ENCODE peak calls at places on chromosome 19, in eight cellular contexts. One of them, this sample, is unnamed.

GRCh38 chr19:18489627-18490184 is 32.2 kb downstream of the ELL start:
- DNase-seq in endothelial cell of umbilical vein: no peak
- DNase-seq in PC-9: no peak
- DNase-seq in A673: no peak
- DNase-seq in neural progenitor cell: no peak
- DNase-seq in GM23248: no peak
- DNase-seq in K562: no peak
- DNase-seq in GM12878: no peak
- DNase-seq in this sample: no peak

GRCh38 chr19:16368385-16369305 is 44.0 kb downstream of the KLF2 start:
- DNase-seq in GM23248: no peak
- DNase-seq in K562: no peak
- DNase-seq in endothelial cell of umbilical vein: no peak
- DNase-seq in PC-9: no peak
- DNase-seq in GM12878: no peak
- DNase-seq in A673: no peak
- DNase-seq in neural progenitor cell: no peak
- DNase-seq in this sample: peak

GRCh38 chr19:42024622-42025111 is 30.6 kb upstream of the ATP1A3 start:
- DNase-seq in GM12878: no peak
- DNase-seq in A673: no peak
- DNase-seq in neural progenitor cell: no peak
- DNase-seq in endothelial cell of umbilical vein: no peak
- DNase-seq in PC-9: no peak
- DNase-seq in GM23248: peak
- DNase-seq in K562: no peak
- DNase-seq in this sample: no peak

GRCh38 chr19:17357724-17358123 is 19.4 kb downstream of the PLVAP start:
- DNase-seq in PC-9: no peak
- DNase-seq in GM12878: no peak
- DNase-seq in neural progenitor cell: no peak
- DNase-seq in K562: no peak
- DNase-seq in endothelial cell of umbilical vein: no peak
- DNase-seq in GM23248: no peak
- DNase-seq in A673: no peak
- DNase-seq in this sample: no peak

GRCh38 chr19:7559102-7559501 is 23.6 kb downstream of the PNPLA6 start:
- DNase-seq in endothelial cell of umbilical vein: no peak
- DNase-seq in neural progenitor cell: no peak
- DNase-seq in A673: no peak
- DNase-seq in PC-9: no peak
- DNase-seq in K562: no peak
- DNase-seq in GM23248: no peak
- DNase-seq in GM12878: no peak
- DNase-seq in this sample: no peak

GRCh38 chr19:55179570-55180484 is at the start of gene SYT5:
- DNase-seq in endothelial cell of umbilical vein: no peak
- DNase-seq in neural progenitor cell: peak
- DNase-seq in A673: peak
- DNase-seq in GM23248: peak
- DNase-seq in GM12878: no peak
- DNase-seq in K562: peak
- DNase-seq in PC-9: no peak
- DNase-seq in this sample: peak

GRCh38 chr19:30719991-30720329 is 347.8 kb downstream of the ZNF536 start:
- DNase-seq in endothelial cell of umbilical vein: no peak
- DNase-seq in GM12878: no peak
- DNase-seq in K562: no peak
- DNase-seq in PC-9: no peak
- DNase-seq in neural progenitor cell: no peak
- DNase-seq in A673: peak
- DNase-seq in GM23248: peak
- DNase-seq in this sample: no peak

GRCh38 chr19:2462635-2463421 is 6.1 kb upstream of the LMNB2 start:
- DNase-seq in K562: no peak
- DNase-seq in endothelial cell of umbilical vein: peak
- DNase-seq in GM23248: peak
- DNase-seq in PC-9: peak
- DNase-seq in A673: peak
- DNase-seq in neural progenitor cell: peak
- DNase-seq in GM12878: no peak
- DNase-seq in this sample: no peak

GRCh38 chr19:1447944-1448343 is 2.0 kb upstream of the APC2 start:
- DNase-seq in GM12878: no peak
- DNase-seq in neural progenitor cell: no peak
- DNase-seq in A673: no peak
- DNase-seq in K562: no peak
- DNase-seq in GM23248: no peak
- DNase-seq in endothelial cell of umbilical vein: no peak
- DNase-seq in PC-9: no peak
- DNase-seq in this sample: no peak

GRCh38 chr19:1445932-1446712 is 3.8 kb upstream of the APC2 start:
- DNase-seq in K562: peak
- DNase-seq in neural progenitor cell: peak
- DNase-seq in GM23248: no peak
- DNase-seq in A673: peak
- DNase-seq in GM12878: no peak
- DNase-seq in PC-9: no peak
- DNase-seq in endothelial cell of umbilical vein: no peak
- DNase-seq in this sample: no peak

GRCh38 chr19:1445185-1445931 is 4.6 kb upstream of the APC2 start:
- DNase-seq in PC-9: peak
- DNase-seq in K562: peak
- DNase-seq in neural progenitor cell: peak
- DNase-seq in endothelial cell of umbilical vein: peak
- DNase-seq in GM23248: peak
- DNase-seq in A673: peak
- DNase-seq in GM12878: no peak
- DNase-seq in this sample: peak

GRCh38 chr19:1447565-1447903 is 2.4 kb upstream of the APC2 start:
- DNase-seq in PC-9: no peak
- DNase-seq in K562: no peak
- DNase-seq in GM12878: no peak
- DNase-seq in neural progenitor cell: no peak
- DNase-seq in GM23248: no peak
- DNase-seq in endothelial cell of umbilical vein: no peak
- DNase-seq in A673: no peak
- DNase-seq in this sample: no peak

DNA sequence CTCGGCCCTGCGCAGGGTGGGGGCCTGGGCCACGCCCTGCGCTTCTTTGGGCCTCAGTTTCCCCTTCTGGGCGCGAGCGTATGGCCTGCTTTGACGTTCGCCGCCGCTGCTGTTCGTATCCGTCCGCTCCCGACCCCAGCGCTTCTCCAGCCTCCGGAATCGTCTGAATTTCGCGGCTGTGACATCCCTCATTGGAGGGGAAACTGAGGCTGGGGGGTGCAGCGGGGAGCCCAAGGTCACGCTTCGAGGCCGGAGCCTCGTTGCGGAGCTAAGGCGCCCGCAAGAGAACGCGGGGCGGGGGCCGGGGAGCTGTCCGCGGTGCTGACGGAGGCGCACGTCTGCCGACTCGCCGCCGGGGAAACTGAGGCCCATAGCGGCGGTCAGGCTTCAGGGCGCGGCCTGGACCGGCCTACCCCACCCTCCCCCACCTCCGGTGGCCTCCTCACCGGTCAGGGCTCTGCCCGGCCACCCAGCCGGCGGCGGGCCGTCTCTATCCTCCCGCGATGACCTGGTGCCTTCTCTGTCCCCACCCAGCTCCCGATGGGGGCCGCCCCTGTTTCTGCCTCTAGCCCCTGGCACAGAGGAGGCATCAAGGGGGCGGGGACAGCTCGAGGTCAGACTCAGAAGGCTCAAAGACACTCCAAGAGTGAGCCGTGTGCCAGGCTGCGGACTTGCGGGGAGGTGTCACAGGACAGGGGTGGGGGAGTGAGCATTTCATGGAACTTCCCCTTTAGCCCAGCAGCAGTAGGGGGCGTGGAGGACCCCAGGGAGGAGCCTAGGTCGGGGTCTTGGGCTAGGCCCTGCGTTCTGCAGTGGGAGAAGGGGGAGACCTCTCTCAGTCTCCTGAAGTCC is 3.0 kb upstream of the APC2 start:
- DNase-seq in K562: peak
- DNase-seq in GM23248: peak
- DNase-seq in PC-9: no peak
- DNase-seq in A673: peak
- DNase-seq in GM12878: no peak
- DNase-seq in neural progenitor cell: peak
- DNase-seq in endothelial cell of umbilical vein: no peak
- DNase-seq in this sample: no peak
- TF ChIP-seq EZH2 in K562: no peak
- TF ChIP-seq EZH2 in GM23248: peak
- TF ChIP-seq EZH2 in PC-9: no peak
- TF ChIP-seq EZH2 in A673: no peak
- TF ChIP-seq EZH2 in GM12878: no peak
- TF ChIP-seq EZH2 in neural progenitor cell: peak
- TF ChIP-seq EZH2 in endothelial cell of umbilical vein: peak
- TF ChIP-seq EZH2 in this sample: no peak

GRCh38 chr19:3798137-3798536 is 12.0 kb upstream of the MATK start:
- DNase-seq in A673: no peak
- DNase-seq in neural progenitor cell: no peak
- DNase-seq in GM23248: no peak
- DNase-seq in endothelial cell of umbilical vein: no peak
- DNase-seq in K562: no peak
- DNase-seq in GM12878: no peak
- DNase-seq in PC-9: no peak
- DNase-seq in this sample: peak

GRCh38 chr19:3803114-3803888 is 17.1 kb upstream of the MATK start:
- DNase-seq in A673: no peak
- DNase-seq in GM12878: no peak
- DNase-seq in K562: no peak
- DNase-seq in neural progenitor cell: no peak
- DNase-seq in endothelial cell of umbilical vein: no peak
- DNase-seq in GM23248: no peak
- DNase-seq in PC-9: no peak
- DNase-seq in this sample: no peak

GRCh38 chr19:3803986-3804385 is 17.8 kb upstream of the MATK start:
- DNase-seq in PC-9: no peak
- DNase-seq in endothelial cell of umbilical vein: no peak
- DNase-seq in neural progenitor cell: no peak
- DNase-seq in GM12878: no peak
- DNase-seq in A673: no peak
- DNase-seq in K562: no peak
- DNase-seq in GM23248: no peak
- DNase-seq in this sample: no peak

GRCh38 chr19:3804429-3804828 is 18.2 kb upstream of the MATK start:
- DNase-seq in GM12878: no peak
- DNase-seq in endothelial cell of umbilical vein: no peak
- DNase-seq in K562: no peak
- DNase-seq in PC-9: no peak
- DNase-seq in neural progenitor cell: no peak
- DNase-seq in A673: no peak
- DNase-seq in GM23248: no peak
- DNase-seq in this sample: no peak

GRCh38 chr19:3801412-3802096 is 15.4 kb upstream of the MATK start:
- DNase-seq in endothelial cell of umbilical vein: no peak
- DNase-seq in A673: no peak
- DNase-seq in K562: peak
- DNase-seq in GM23248: peak
- DNase-seq in GM12878: no peak
- DNase-seq in PC-9: no peak
- DNase-seq in neural progenitor cell: peak
- DNase-seq in this sample: no peak
- TF ChIP-seq EZH2 in endothelial cell of umbilical vein: peak
- TF ChIP-seq EZH2 in A673: peak
- TF ChIP-seq EZH2 in K562: no peak
- TF ChIP-seq EZH2 in GM23248: peak
- TF ChIP-seq EZH2 in GM12878: no peak
- TF ChIP-seq EZH2 in PC-9: no peak
- TF ChIP-seq EZH2 in neural progenitor cell: peak
- TF ChIP-seq EZH2 in this sample: no peak

GRCh38 chr19:50329146-50329925 is at the start of gene KCNC3:
- DNase-seq in A673: peak
- DNase-seq in endothelial cell of umbilical vein: peak
- DNase-seq in neural progenitor cell: peak
- DNase-seq in GM12878: peak
- DNase-seq in PC-9: peak
- DNase-seq in GM23248: peak
- DNase-seq in K562: peak
- DNase-seq in this sample: peak

GRCh38 chr19:50327013-50327412 is 2.2 kb downstream of the KCNC3 start:
- DNase-seq in GM12878: no peak
- DNase-seq in PC-9: no peak
- DNase-seq in K562: no peak
- DNase-seq in endothelial cell of umbilical vein: no peak
- DNase-seq in A673: no peak
- DNase-seq in neural progenitor cell: no peak
- DNase-seq in GM23248: no peak
- DNase-seq in this sample: no peak

GRCh38 chr19:50328257-50329145 is 676 bp downstream of the KCNC3 start:
- DNase-seq in neural progenitor cell: peak
- DNase-seq in GM23248: peak
- DNase-seq in PC-9: no peak
- DNase-seq in K562: peak
- DNase-seq in A673: peak
- DNase-seq in endothelial cell of umbilical vein: peak
- DNase-seq in GM12878: no peak
- DNase-seq in this sample: no peak

GRCh38 chr19:50326101-50326664 is 3.0 kb downstream of the KCNC3 start:
- DNase-seq in endothelial cell of umbilical vein: no peak
- DNase-seq in K562: no peak
- DNase-seq in A673: no peak
- DNase-seq in neural progenitor cell: no peak
- DNase-seq in GM12878: no peak
- DNase-seq in PC-9: no peak
- DNase-seq in GM23248: no peak
- DNase-seq in this sample: no peak

GRCh38 chr19:50327461-50328256 is 1.5 kb downstream of the KCNC3 start:
- DNase-seq in K562: no peak
- DNase-seq in A673: no peak
- DNase-seq in PC-9: no peak
- DNase-seq in GM23248: no peak
- DNase-seq in GM12878: no peak
- DNase-seq in endothelial cell of umbilical vein: no peak
- DNase-seq in neural progenitor cell: no peak
- DNase-seq in this sample: no peak
- TF ChIP-seq EZH2 in K562: no peak
- TF ChIP-seq EZH2 in A673: no peak
- TF ChIP-seq EZH2 in PC-9: no peak
- TF ChIP-seq EZH2 in GM23248: no peak
- TF ChIP-seq EZH2 in GM12878: no peak
- TF ChIP-seq EZH2 in endothelial cell of umbilical vein: peak
- TF ChIP-seq EZH2 in neural progenitor cell: no peak
- TF ChIP-seq EZH2 in this sample: no peak

GRCh38 chr19:1072371-1073015 is 5.5 kb downstream of the ARHGAP45 start:
- DNase-seq in GM12878: no peak
- DNase-seq in GM23248: no peak
- DNase-seq in endothelial cell of umbilical vein: no peak
- DNase-seq in K562: no peak
- DNase-seq in PC-9: no peak
- DNase-seq in A673: no peak
- DNase-seq in neural progenitor cell: no peak
- DNase-seq in this sample: no peak

GRCh38 chr19:1073063-1073955 is 6.3 kb downstream of the ARHGAP45 start:
- DNase-seq in PC-9: no peak
- DNase-seq in GM23248: no peak
- DNase-seq in A673: no peak
- DNase-seq in GM12878: no peak
- DNase-seq in endothelial cell of umbilical vein: no peak
- DNase-seq in neural progenitor cell: no peak
- DNase-seq in K562: peak
- DNase-seq in this sample: no peak

GRCh38 chr19:1070576-1070930 is 3.6 kb downstream of the ARHGAP45 start:
- DNase-seq in PC-9: no peak
- DNase-seq in A673: peak
- DNase-seq in GM23248: no peak
- DNase-seq in endothelial cell of umbilical vein: no peak
- DNase-seq in neural progenitor cell: peak
- DNase-seq in K562: no peak
- DNase-seq in GM12878: no peak
- DNase-seq in this sample: no peak

GRCh38 chr19:1069009-1069779 is 2.2 kb downstream of the ARHGAP45 start:
- DNase-seq in neural progenitor cell: no peak
- DNase-seq in GM23248: no peak
- DNase-seq in A673: no peak
- DNase-seq in PC-9: no peak
- DNase-seq in K562: no peak
- DNase-seq in GM12878: no peak
- DNase-seq in endothelial cell of umbilical vein: peak
- DNase-seq in this sample: peak

GRCh38 chr19:1070931-1071791 is 4.2 kb downstream of the ARHGAP45 start:
- DNase-seq in PC-9: no peak
- DNase-seq in GM12878: no peak
- DNase-seq in neural progenitor cell: peak
- DNase-seq in GM23248: peak
- DNase-seq in A673: no peak
- DNase-seq in endothelial cell of umbilical vein: no peak
- DNase-seq in K562: no peak
- DNase-seq in this sample: no peak
- TF ChIP-seq EZH2 in PC-9: no peak
- TF ChIP-seq EZH2 in GM12878: no peak
- TF ChIP-seq EZH2 in neural progenitor cell: no peak
- TF ChIP-seq EZH2 in GM23248: no peak
- TF ChIP-seq EZH2 in A673: no peak
- TF ChIP-seq EZH2 in endothelial cell of umbilical vein: no peak
- TF ChIP-seq EZH2 in K562: no peak
- TF ChIP-seq EZH2 in this sample: no peak